ENCODE peak calls at places on chromosomes 16 and 17, in four cellular contexts. D, O, A and J are unnamed samples.

GRCh38 chr16:79272141-79272577 is 328.4 kb downstream of the MAF start:
- DNase-seq in O (no peak), A (no peak), D (peak; percentile 51), J (no peak)

GRCh38 chr16:3730161-3731125 is 13.1 kb upstream of the TRAP1 start:
- DNase-seq in D (no peak), A (no peak), O (no peak), J (no peak)

GRCh38 chr17:50192116-50192872 is 9.1 kb downstream of the COL1A1 start:
- DNase-seq in D (no peak), A (no peak), O (no peak), J (no peak)

GRCh38 chr16:23068337-23068736 is 80.9 kb downstream of the USP31 start:
- DNase-seq in A (no peak), O (no peak), D (no peak), J (no peak)

GRCh38 chr17:1720856-1721386 is 3.6 kb upstream of the WDR81 start:
- DNase-seq in D (peak; percentile 71), O (no peak), A (peak; percentile 59), J (peak; percentile 64)

GRCh38 chr17:1919206-1919605 is 89.4 kb downstream of the RPA1 start:
- DNase-seq in O (no peak), D (no peak), A (no peak), J (peak; percentile 67)

GRCh38 chr17:8140058-8140412 is 12.2 kb downstream of the PER1 start:
- DNase-seq in A (no peak), O (no peak), D (peak; percentile 56), J (no peak)

GRCh38 chr17:7323731-7324437 is 5.3 kb downstream of the NEURL4 start:
- DNase-seq in A (peak; percentile 53), D (peak; percentile 75), O (no peak), J (peak; percentile 72)

GRCh38 chr17:74860229-74860998 is 729 bp upstream of the GRIN2C start:
- DNase-seq in D (no peak), A (no peak), O (no peak), J (peak; percentile 30)

GRCh38 chr17:47907932-47908562 is 12.0 kb downstream of the SP2 start:
- DNase-seq in O (no peak), D (no peak), A (no peak), J (no peak)
- H3K4me1 ChIP-seq in O (peaks cover 53% of the 10 kb centered on the region), D (peaks cover 34% of the 10 kb centered on the region), A (no peaks in the 10 kb centered on the region), J (peaks cover 12% of the 10 kb centered on the region)

GRCh38 chr16:58679763-58680162 is 4.8 kb downstream of the SLC38A7 start:
- DNase-seq in D (no peak), O (no peak), A (no peak), J (no peak)

GRCh38 chr16:58678269-58678668 is 6.3 kb downstream of the SLC38A7 start:
- DNase-seq in O (no peak), A (no peak), D (no peak), J (no peak)

GRCh38 chr16:58684001-58684353 is 593 bp downstream of the SLC38A7 start:
- DNase-seq in A (peak; percentile 5), D (no peak), O (no peak), J (no peak)

GRCh38 chr16:58684354-58685083 is at the start of gene SLC38A7:
- DNase-seq in O (peak; percentile 89), A (peak; percentile 72), D (peak; percentile 90), J (peak; percentile 92)

DNA sequence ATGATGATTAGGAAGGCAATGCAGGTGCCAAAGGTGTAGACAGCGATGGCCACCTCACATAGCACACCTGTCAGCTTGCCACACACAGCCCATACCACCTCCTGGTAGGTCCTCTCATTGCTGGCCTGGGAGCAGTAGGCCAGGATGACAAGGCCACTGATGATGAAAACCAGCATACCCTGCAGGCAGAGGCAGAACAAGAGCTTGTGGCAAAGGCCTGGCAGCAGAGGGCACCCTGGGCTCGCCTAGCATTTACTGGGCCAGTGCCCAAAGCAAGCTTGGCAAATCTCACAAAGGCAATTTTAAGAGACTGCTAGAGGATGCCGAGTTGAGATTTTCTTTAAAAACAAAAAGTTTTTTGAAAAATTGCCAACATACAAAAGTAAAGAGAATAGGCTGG is 5.9 kb downstream of the SLC38A7 start:
- DNase-seq in O (peak; percentile 52), D (no peak), A (peak; percentile 10), J (no peak)
- TF ChIP-seq CTCF in O (peak; percentile 62), D (no peak), A (no peak), J (no peak)

DNA sequence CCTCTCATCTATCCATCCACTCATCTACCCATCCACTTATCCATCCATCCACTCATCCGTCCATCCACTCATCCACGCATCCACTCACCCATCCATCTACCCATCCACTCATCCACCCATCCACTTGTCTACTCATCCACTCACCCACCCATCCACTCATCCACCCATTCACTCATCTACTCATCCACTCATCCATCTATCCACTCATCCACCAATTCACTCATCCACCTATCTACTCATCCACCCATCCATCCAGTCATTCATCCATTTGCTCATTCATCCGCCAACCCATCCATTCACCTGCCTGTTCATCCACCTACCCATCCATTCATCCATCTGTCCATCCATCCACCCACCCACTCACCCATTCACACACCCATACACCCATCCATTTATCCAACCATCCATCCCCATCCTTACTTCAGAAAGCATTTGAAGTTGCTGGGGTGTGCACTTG is 329.6 kb downstream of the SEC14L1 start:
- DNase-seq in O (no peak), D (no peak), A (no peak), J (no peak)
- H3K27ac ChIP-seq in O (no peak overlapping the region), D (no peak overlapping the region), A (no peak overlapping the region), J (peak overlapping the region; percentile 97)

DNA sequence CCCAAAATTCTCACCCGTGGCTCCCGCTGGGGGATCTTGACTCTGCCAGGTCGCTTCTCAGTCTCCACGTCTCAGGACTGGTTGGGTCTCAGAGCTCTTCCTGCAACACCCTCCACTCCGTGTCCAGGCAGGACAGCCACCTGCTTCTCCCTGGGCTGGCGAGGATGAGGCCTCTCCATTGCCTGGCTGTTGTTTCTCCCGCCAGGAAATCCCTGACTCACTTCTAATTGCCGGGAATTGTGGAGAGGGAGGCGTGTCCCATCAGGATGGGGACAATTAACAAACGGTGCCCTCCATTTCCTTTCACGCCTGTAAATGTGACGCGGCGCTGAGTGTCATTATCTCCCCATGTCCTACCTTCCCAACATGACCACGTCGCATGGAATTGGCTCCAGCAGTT is 204.5 kb downstream of the RBFOX3 start:
- DNase-seq in O (no peak), D (no peak), A (no peak), J (no peak)
- H3K4me1 ChIP-seq in O (no peaks in the 10 kb centered on the region), D (no peaks in the 10 kb centered on the region), A (no peaks in the 10 kb centered on the region), J (peaks cover 12% of the 10 kb centered on the region)

GRCh38 chr17:45812102-45812501 is 28.0 kb downstream of the CRHR1 start:
- DNase-seq in O (no peak), A (no peak), D (no peak), J (peak; percentile 51)
- TF ChIP-seq CTCF in O (peak; percentile 17), A (no peak), D (no peak), J (peak; percentile 47)

DNA sequence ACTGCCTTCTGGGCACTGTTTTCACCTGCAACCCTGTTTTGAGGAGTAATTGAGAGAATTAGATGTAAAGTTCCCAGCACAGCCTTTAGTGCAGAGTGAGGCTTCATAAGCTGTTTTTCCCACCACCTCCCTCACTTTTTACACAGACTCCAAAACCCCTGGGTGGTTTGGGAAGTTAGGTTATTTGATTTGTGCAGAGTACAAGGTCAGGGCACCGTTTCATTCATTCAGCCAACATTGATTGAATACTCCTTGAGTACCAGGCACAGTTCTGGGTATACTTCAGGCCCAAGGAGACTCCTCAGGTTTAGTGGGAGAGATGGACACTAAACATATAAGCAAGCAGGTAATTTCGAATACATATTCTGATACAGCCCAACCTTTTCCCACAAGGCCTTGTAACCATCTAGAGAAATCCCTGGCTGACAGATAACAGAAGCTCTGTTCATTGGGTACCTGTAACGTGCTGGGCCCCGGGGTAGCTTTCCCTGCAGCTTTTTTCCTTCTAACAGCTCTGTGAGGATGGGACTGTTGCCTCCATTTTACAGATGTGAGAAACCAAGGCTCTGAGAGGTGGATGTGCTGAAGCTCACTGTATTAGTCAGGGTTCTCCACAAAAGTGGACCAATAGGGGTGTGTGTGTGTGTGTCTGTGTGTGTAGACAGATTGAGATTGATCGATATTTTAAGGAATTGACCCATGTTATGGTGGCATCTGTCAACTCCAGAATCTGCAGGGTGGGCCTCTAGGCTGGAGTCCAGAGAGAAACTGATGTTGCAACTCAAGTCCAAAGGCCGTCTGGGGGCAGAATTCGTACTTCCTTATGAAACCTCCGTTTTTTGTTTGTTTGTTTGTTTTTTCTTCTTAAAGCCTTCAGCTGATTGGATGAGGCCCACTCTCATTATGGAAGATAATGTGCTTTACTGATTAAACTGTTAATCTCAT is 234.7 kb downstream of the SNX29 start:
- DNase-seq in O (no peak), D (no peak), A (no peak), J (no peak)
- H3K27ac ChIP-seq in O (no peak overlapping the region), D (no peak overlapping the region), A (no peak overlapping the region), J (no peak overlapping the region)

GRCh38 chr16:28822520-28823290 is at the start of gene ATXN2L:
- DNase-seq in O (peak; percentile 95), A (peak; percentile 95), D (peak; percentile 98), J (peak; percentile 96)
- H3K4me1 ChIP-seq in O (peaks cover 23% of the 10 kb centered on the region), A (peaks cover 21% of the 10 kb centered on the region), D (peaks cover 27% of the 10 kb centered on the region), J (peaks cover 17% of the 10 kb centered on the region)

GRCh38 chr16:10944249-10945064 is at the start of gene CLEC16A:
- DNase-seq in O (peak; percentile 98), D (peak; percentile 99), A (peak; percentile 99), J (peak; percentile 98)

GRCh38 chr16:10945065-10945787 is 862 bp downstream of the CLEC16A start:
- DNase-seq in D (no peak), A (no peak), O (no peak), J (no peak)

GRCh38 chr16:10946308-10946707 is 1.9 kb downstream of the CLEC16A start:
- DNase-seq in O (no peak), A (peak; percentile 45), D (no peak), J (peak; percentile 42)

GRCh38 chr16:10949424-10949970 is 5.1 kb downstream of the CLEC16A start:
- DNase-seq in A (peak; percentile 42), O (no peak), D (no peak), J (peak; percentile 43)

GRCh38 chr16:10947211-10947787 is 2.9 kb downstream of the CLEC16A start:
- DNase-seq in O (no peak), A (no peak), D (no peak), J (no peak)
- TF ChIP-seq CTCF in O (no peak), A (no peak), D (no peak), J (no peak)